ENCODE peak calls at places on chromosomes 13 and 19, in six cellular contexts. Z is NCI-H1930; S is activated naive CD8-positive, alpha-beta T cell treated with anti-CD3 and anti-CD28 coated beads, Interleukin-2, amount 50 U/mL, for 16 hours; W is stimulated activated CD8-positive, alpha-beta memory T cell treated with anti-CD3 and anti-CD28 coated beads, Interleukin-4, amount 100 ng/mL, for 24 hours; L is effector CD4-positive, alpha-beta T cell; Y is A172. X is an unnamed sample.

GRCh38 chr13:80312012-80312704 is 28.8 kb downstream of the SPRY2 start:
- DNase-seq in Z (no peak), S (no peak), W (no peak), L (no peak), Y (no peak), X (no peak)

GRCh38 chr13:99985886-99986527 is 4.4 kb downstream of the ZIC2 start:
- DNase-seq in Z (no peak), S (no peak), W (no peak), L (no peak), Y (no peak), X (no peak)

GRCh38 chr19:45114116-45114515 is 21.1 kb downstream of the PPP1R37 start:
- DNase-seq in Z (no peak), S (no peak), W (no peak), L (no peak), Y (no peak), X (no peak)

GRCh38 chr19:6228523-6229215 is 51.1 kb downstream of the MLLT1 start:
- DNase-seq in Z (no peak), S (no peak), W (no peak), L (no peak), Y (no peak), X (no peak)

GRCh38 chr13:94708031-94708571 is 4.2 kb downstream of the SOX21 start:
- DNase-seq in Z (no peak), S (no peak), W (no peak), L (no peak), Y (no peak), X (no peak)

GRCh38 chr19:54248016-54248601 is 5.5 kb upstream of the LILRA6 start:
- DNase-seq in Z (no peak), S (no peak), W (peak), L (no peak), Y (peak), X (no peak)

GRCh38 chr19:17234911-17235617 is 9.0 kb downstream of the OCEL1 start:
- DNase-seq in Z (peak), S (peak), W (peak), L (peak), Y (no peak), X (peak)

GRCh38 chr13:113959198-113959597 is 14.7 kb downstream of the C13orf46 start:
- DNase-seq in Z (no peak), S (no peak), W (no peak), L (no peak), Y (peak), X (no peak)

GRCh38 chr13:113141591-113141950 is 16.9 kb upstream of the PROZ start:
- DNase-seq in Z (no peak), S (no peak), W (no peak), L (no peak), Y (no peak), X (no peak)

GRCh38 chr19:54560881-54561385 is 12.7 kb upstream of the LILRA2 start:
- DNase-seq in Z (no peak), S (no peak), W (no peak), L (no peak), Y (peak), X (no peak)

GRCh38 chr19:48561412-48561811 is 9.4 kb downstream of the SULT2B1 start:
- DNase-seq in Z (no peak), S (no peak), W (no peak), L (no peak), Y (no peak), X (no peak)